ENCODE peak calls at places on chromosomes 3 and 15, in nine cellular contexts. B, V, P, H, Q, I, D, O and U are unnamed samples. For H3K27me3, the result is how much of the 10 kb centered on the place peaks cover.

GRCh38 chr3:9014189-9014588 is 50.9 kb upstream of the RAD18 start:
- DNase-seq in I (peak), P (no peak), D (no peak), B (no peak), O (no peak), H (peak), Q (no peak), V (no peak), U (no peak)

GRCh38 chr3:88000853-88001252 is 58.0 kb downstream of the CGGBP1 start:
- DNase-seq in Q (no peak), D (peak), P (no peak), I (no peak), O (no peak), V (peak), B (no peak), H (no peak), U (peak)

GRCh38 chr3:115321396-115321795 is 174.3 kb upstream of the ZBTB20 start:
- DNase-seq in P (no peak), V (no peak), D (no peak), H (peak), Q (no peak), I (peak), O (no peak), B (peak), U (no peak)

GRCh38 chr3:172982731-172983364 is 158.2 kb downstream of the SPATA16 start:
- DNase-seq in I (no peak), O (no peak), B (no peak), P (no peak), Q (no peak), H (no peak), V (no peak), D (no peak), U (no peak)

GRCh38 chr3:58874795-58875194 is 175.0 kb downstream of the CFAP20DC start:
- DNase-seq in Q (no peak), I (peak), V (no peak), P (no peak), O (no peak), H (peak), D (no peak), B (peak), U (no peak)

GRCh38 chr15:60634815-60635214 is 155.9 kb upstream of the ICE2 start:
- DNase-seq in Q (no peak), D (no peak), V (no peak), O (no peak), P (no peak), H (peak), I (no peak), B (no peak), U (no peak)

GRCh38 chr3:157871248-157871647 is 235.0 kb downstream of the SHOX2 start:
- DNase-seq in I (no peak), H (no peak), D (no peak), B (no peak), Q (no peak), O (no peak), V (no peak), P (no peak), U (no peak)

GRCh38 chr3:61758839-61759238 is 197.5 kb downstream of the PTPRG start:
- DNase-seq in V (no peak), I (no peak), Q (no peak), P (no peak), D (no peak), H (no peak), B (no peak), O (no peak), U (no peak)

GRCh38 chr15:100635406-100636071 is 33.1 kb downstream of the ASB7 start:
- DNase-seq in V (peak), I (no peak), B (no peak), H (no peak), O (no peak), Q (no peak), D (peak), P (peak), U (no peak)

GRCh38 chr3:11379238-11379823 is 107.1 kb downstream of the ATG7 start:
- DNase-seq in I (peak), H (peak), O (no peak), D (no peak), B (no peak), P (no peak), V (peak), Q (no peak), U (peak)

GRCh38 chr15:45653702-45654424 is 19.0 kb downstream of the SQOR start:
- DNase-seq in H (no peak), I (no peak), O (no peak), D (no peak), V (no peak), Q (no peak), B (no peak), P (no peak), U (no peak)

GRCh38 chr3:72219752-72220151 is 434.8 kb upstream of the PROK2 start:
- DNase-seq in H (no peak), P (no peak), I (no peak), B (no peak), V (no peak), O (no peak), Q (no peak), D (no peak), U (no peak)

GRCh38 chr15:48437178-48437577 is 105.9 kb downstream of the DUT start:
- DNase-seq in B (no peak), Q (no peak), V (no peak), O (no peak), D (no peak), I (no peak), H (peak), P (no peak), U (no peak)

GRCh38 chr3:113754486-113755159 is 7.8 kb downstream of the ATP6V1A start:
- DNase-seq in P (no peak), V (no peak), D (no peak), B (no peak), O (no peak), H (no peak), I (no peak), Q (no peak), U (no peak)

GRCh38 chr3:42394579-42395288 is 15.7 kb downstream of the LYZL4 start:
- DNase-seq in B (no peak), D (no peak), P (no peak), V (no peak), Q (no peak), O (no peak), H (no peak), I (no peak), U (no peak)

GRCh38 chr15:58441376-58442070 is 9.7 kb downstream of the LIPC start:
- DNase-seq in I (peak), B (no peak), H (peak), P (no peak), Q (no peak), V (no peak), D (no peak), O (no peak), U (no peak)

GRCh38 chr3:141998674-141999290 is 122.3 kb downstream of the ATP1B3 start:
- DNase-seq in D (no peak), H (peak), P (no peak), I (no peak), V (no peak), B (no peak), Q (no peak), O (no peak), U (no peak)

GRCh38 chr3:160278210-160278609 is 53.0 kb downstream of the C3orf80 start:
- DNase-seq in O (no peak), V (no peak), D (no peak), B (no peak), I (no peak), H (no peak), P (no peak), Q (no peak), U (no peak)

GRCh38 chr15:85558747-85559327 is 178.4 kb downstream of the AKAP13 start:
- DNase-seq in P (no peak), V (no peak), D (no peak), I (no peak), O (no peak), Q (no peak), B (no peak), H (no peak), U (no peak)

GRCh38 chr3:100269410-100270217 is 8.8 kb downstream of the TBC1D23 start:
- DNase-seq in P (no peak), D (no peak), V (no peak), I (peak), O (no peak), H (peak), B (no peak), Q (no peak), U (no peak)

GRCh38 chr3:181008796-181009195 is 19.3 kb upstream of the DNAJC19 start:
- DNase-seq in B (no peak), V (no peak), H (no peak), Q (no peak), P (no peak), O (no peak), D (no peak), I (no peak), U (no peak)

GRCh38 chr3:55166577-55167555 is 239.0 kb upstream of the LRTM1 start:
- DNase-seq in D (no peak), P (no peak), B (no peak), V (no peak), O (no peak), H (peak), I (no peak), Q (no peak), U (no peak)

GRCh38 chr3:80914854-80915253 is 846.6 kb downstream of the GBE1 start:
- DNase-seq in D (no peak), I (no peak), V (no peak), H (no peak), O (no peak), B (no peak), P (no peak), Q (no peak), U (no peak)

GRCh38 chr3:151146071-151146730 is 56.8 kb downstream of the GPR171 start:
- DNase-seq in Q (peak), I (peak), O (peak), V (peak), B (no peak), H (peak), P (peak), D (peak), U (peak)

GRCh38 chr3:3665961-3666640 is 133.1 kb upstream of the LRRN1 start:
- DNase-seq in I (no peak), H (no peak), B (peak), O (no peak), Q (no peak), D (no peak), V (no peak), P (no peak), U (no peak)

GRCh38 chr3:134931045-134931775 is 136.2 kb downstream of the EPHB1 start:
- DNase-seq in V (no peak), D (peak), Q (peak), H (no peak), B (no peak), P (peak), O (no peak), I (no peak), U (no peak)

GRCh38 chr3:30475038-30475808 is 131.2 kb upstream of the TGFBR2 start:
- DNase-seq in O (no peak), P (no peak), D (no peak), Q (no peak), V (no peak), H (no peak), B (peak), I (no peak), U (no peak)

GRCh38 chr15:33871911-33872760 is 96.2 kb upstream of the CHRM5 start:
- DNase-seq in P (no peak), O (no peak), H (peak), Q (no peak), D (no peak), I (no peak), V (peak), B (no peak), U (no peak)

GRCh38 chr3:56188201-56188600 is 280.1 kb downstream of the ERC2 start:
- DNase-seq in V (no peak), B (no peak), P (no peak), I (no peak), D (no peak), O (no peak), H (no peak), Q (no peak), U (no peak)

GRCh38 chr3:71583569-71584215 is at the start of gene FOXP1:
- DNase-seq in I (peak), D (peak), Q (peak), P (peak), H (peak), O (peak), B (no peak), V (peak), U (peak)

GRCh38 chr3:138442433-138442832 is 8.0 kb downstream of the ESYT3 start:
- DNase-seq in H (peak), B (no peak), D (no peak), V (no peak), I (peak), O (no peak), P (no peak), Q (no peak), U (peak)

GRCh38 chr3:126083511-126083912 is 412 bp downstream of the SLC41A3 start:
- DNase-seq in P (no peak), H (peak), O (peak), V (peak), D (peak), B (peak), I (no peak), Q (no peak), U (peak)

GRCh38 chr3:10363935-10364334 is 43.0 kb upstream of the SEC13 start:
- DNase-seq in D (no peak), H (no peak), I (no peak), B (no peak), P (no peak), Q (no peak), O (no peak), V (no peak), U (no peak)

GRCh38 chr15:68205949-68206539 is 912 bp upstream of the CALML4 start:
- DNase-seq in V (no peak), Q (peak), P (no peak), B (no peak), I (no peak), D (peak), O (no peak), H (no peak), U (peak)

GRCh38 chr3:13282986-13283876 is 136.9 kb downstream of the NUP210 start:
- DNase-seq in H (no peak), Q (peak), D (peak), P (peak), B (no peak), O (no peak), I (no peak), V (peak), U (peak)

GRCh38 chr3:13282528-13282985 is 137.6 kb downstream of the NUP210 start:
- DNase-seq in Q (peak), D (no peak), B (no peak), P (no peak), H (no peak), V (peak), I (no peak), O (no peak), U (no peak)

GRCh38 chr3:13286873-13287272 is 133.2 kb downstream of the NUP210 start:
- DNase-seq in Q (no peak), V (no peak), P (no peak), I (no peak), H (no peak), O (no peak), B (no peak), D (no peak), U (no peak)

GRCh38 chr3:13283877-13284264 is 136.3 kb downstream of the NUP210 start:
- DNase-seq in P (no peak), I (no peak), V (no peak), B (no peak), D (no peak), H (no peak), O (no peak), Q (peak), U (no peak)

GRCh38 chr3:13285007-13285567 is 135.0 kb downstream of the NUP210 start:
- DNase-seq in B (no peak), Q (peak), I (no peak), H (no peak), V (no peak), D (no peak), P (no peak), O (no peak), U (no peak)
- H3K27me3 ChIP-seq in B (under half), Q (half or more), I (under half), H (under half), V (under half), D (under half), P (under half), O (under half), U (under half)

DNA sequence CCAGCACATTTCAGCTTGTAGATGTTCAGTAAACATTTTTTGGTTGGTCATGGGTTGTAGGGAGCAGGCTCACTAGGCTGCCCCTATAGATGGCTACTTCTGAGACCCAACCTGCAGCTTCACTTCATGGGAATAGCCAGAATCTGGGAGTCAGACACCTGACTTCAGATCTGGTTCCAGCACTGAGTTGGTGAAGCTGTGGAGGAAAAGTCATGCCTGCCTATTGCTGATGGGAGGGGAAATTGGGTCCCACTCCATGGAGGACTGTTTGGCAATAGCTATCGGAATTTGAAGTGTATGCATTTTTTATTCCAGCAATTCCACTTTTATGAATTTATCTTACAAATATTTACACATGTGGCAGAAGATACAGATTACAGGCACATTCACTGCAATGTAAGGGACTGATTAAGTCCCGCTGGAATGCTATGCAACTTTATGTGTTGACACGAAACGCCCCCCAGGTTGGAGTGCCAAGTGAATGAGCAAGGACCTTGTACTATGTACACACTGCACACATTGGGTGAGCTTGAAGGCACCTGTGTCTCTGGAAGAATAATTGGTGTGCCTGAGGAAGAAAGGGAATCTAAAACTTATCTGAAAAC is 7.8 kb upstream of the CCR1 start:
- DNase-seq in D (no peak), Q (no peak), H (peak), B (no peak), V (no peak), I (peak), P (no peak), O (no peak), U (no peak)
- H3K27me3 ChIP-seq in D (under half), Q (under half), H (under half), B (under half), V (under half), I (under half), P (under half), O (under half), U (under half)

GRCh38 chr15:74724570-74725240 is 623 bp downstream of the CYP1A1 start:
- DNase-seq in Q (no peak), D (no peak), O (no peak), V (no peak), H (no peak), I (no peak), P (no peak), B (no peak), U (no peak)

GRCh38 chr15:74725845-74726773 is 781 bp upstream of the CYP1A1 start:
- DNase-seq in D (peak), B (peak), Q (no peak), O (no peak), P (no peak), V (peak), H (no peak), I (no peak), U (peak)

GRCh38 chr15:74725241-74725774 is at the start of gene CYP1A1:
- DNase-seq in P (no peak), O (no peak), Q (no peak), H (no peak), V (peak), B (no peak), D (peak), I (no peak), U (peak)

GRCh38 chr15:74727727-74728126 is 2.4 kb upstream of the CYP1A1 start:
- DNase-seq in D (no peak), P (no peak), B (no peak), Q (no peak), O (no peak), V (no peak), H (no peak), I (no peak), U (no peak)

DNA sequence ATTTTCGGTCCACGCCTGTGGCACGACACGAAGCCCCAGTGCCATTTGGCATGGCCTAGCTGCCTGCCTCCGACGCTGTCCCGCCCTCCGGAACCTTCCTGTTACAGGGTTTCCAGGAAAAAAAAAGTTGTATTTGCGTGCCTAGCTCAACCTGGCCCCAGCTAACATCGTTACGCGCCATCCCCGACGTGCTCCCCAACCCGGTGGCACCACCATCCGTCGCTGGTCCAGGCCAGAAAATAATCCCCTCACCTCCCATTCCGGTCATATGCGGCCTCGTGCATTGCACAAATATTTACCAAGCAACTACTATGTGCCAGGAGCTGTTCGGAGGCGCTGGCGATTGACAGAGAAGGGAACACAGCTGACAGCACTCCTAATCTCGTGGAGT is 1.4 kb upstream of the CYP1A1 start:
- DNase-seq in O (no peak), P (no peak), V (no peak), B (no peak), H (no peak), D (no peak), I (no peak), Q (no peak), U (no peak)
- H3K27me3 ChIP-seq in O (under half), P (under half), V (half or more), B (under half), H (half or more), D (under half), I (under half), Q (under half), U (under half)

GRCh38 chr15:79294075-79294474 is 11.6 kb downstream of the ANKRD34C start:
- DNase-seq in O (no peak), Q (no peak), D (no peak), V (peak), P (no peak), B (no peak), H (no peak), I (no peak), U (no peak)
- H3K27me3 ChIP-seq in O (under half), Q (under half), D (under half), V (half or more), P (under half), B (under half), H (under half), I (under half), U (under half)

GRCh38 chr3:124491098-124491497 is 239.2 kb upstream of the UMPS start:
- DNase-seq in V (no peak), I (no peak), D (no peak), Q (no peak), P (no peak), H (no peak), B (no peak), O (no peak), U (no peak)

GRCh38 chr3:124491875-124492274 is 238.4 kb upstream of the UMPS start:
- DNase-seq in Q (no peak), P (no peak), H (no peak), V (no peak), O (no peak), B (no peak), I (no peak), D (no peak), U (no peak)

GRCh38 chr3:124486324-124486723 is 243.9 kb upstream of the UMPS start:
- DNase-seq in H (no peak), O (no peak), V (no peak), Q (no peak), D (no peak), B (no peak), I (no peak), P (no peak), U (peak)

GRCh38 chr3:124492824-124493223 is 237.4 kb upstream of the UMPS start:
- DNase-seq in Q (no peak), V (no peak), P (peak), B (no peak), O (peak), H (peak), I (no peak), D (peak), U (peak)

GRCh38 chr3:124489506-124489905 is 240.7 kb upstream of the UMPS start:
- DNase-seq in P (no peak), I (no peak), O (no peak), B (no peak), V (no peak), H (no peak), Q (no peak), D (no peak), U (no peak)
- H3K27me3 ChIP-seq in P (under half), I (under half), O (under half), B (under half), V (under half), H (under half), Q (under half), D (under half), U (under half)

GRCh38 chr3:189781384-189781783 is 150.2 kb downstream of the TP63 start:
- DNase-seq in P (no peak), B (no peak), Q (no peak), I (no peak), O (no peak), H (no peak), V (no peak), D (no peak), U (no peak)
- H3K27me3 ChIP-seq in P (half or more), B (under half), Q (under half), I (under half), O (under half), H (under half), V (half or more), D (under half), U (under half)